ENCODE peak calls at places on chromosome 9, in seven cellular contexts. W, R, P, Q, F, M and I are unnamed samples.

GRCh38 chr9:77418226-77418625 is 229.9 kb downstream of the GNA14 start:
- DNase-seq in W (no peak), F (no peak), R (no peak), Q (no peak), M (no peak), P (no peak), I (no peak)

GRCh38 chr9:36878161-36878560 is 155.9 kb downstream of the PAX5 start:
- DNase-seq in W (no peak), M (peak; percentile 34), R (no peak), P (no peak), Q (no peak), F (no peak), I (no peak)

GRCh38 chr9:21968331-21969010 is 25.7 kb downstream of the CDKN2A start:
- DNase-seq in P (no peak), W (no peak), M (no peak), R (no peak), F (no peak), Q (no peak), I (no peak)

GRCh38 chr9:38020251-38021076 is 48.6 kb downstream of the SHB start:
- DNase-seq in M (no peak), F (no peak), R (no peak), Q (no peak), P (no peak), W (no peak), I (no peak)

GRCh38 chr9:96164268-96164683 is 137.7 kb downstream of the HSD17B3 start:
- DNase-seq in P (no peak), M (no peak), W (no peak), Q (no peak), F (peak; percentile 3), R (no peak), I (no peak)

GRCh38 chr9:96327694-96328352 is 25.8 kb upstream of the HSD17B3 start:
- DNase-seq in F (peak; percentile 46), R (no peak), Q (no peak), W (peak; percentile 35), P (peak; percentile 54), M (no peak), I (no peak)

GRCh38 chr9:72882117-72882775 is 70.6 kb downstream of the ALDH1A1 start:
- DNase-seq in R (peak; percentile 19), W (peak; percentile 62), M (peak; percentile 75), F (no peak), P (no peak), Q (no peak), I (peak; percentile 83)

GRCh38 chr9:72365525-72366256 is 683 bp upstream of the ZFAND5 start:
- DNase-seq in R (peak; percentile 90), F (peak; percentile 75), Q (peak; percentile 93), W (peak; percentile 85), M (peak; percentile 91), P (peak; percentile 67), I (peak; percentile 89)

DNA sequence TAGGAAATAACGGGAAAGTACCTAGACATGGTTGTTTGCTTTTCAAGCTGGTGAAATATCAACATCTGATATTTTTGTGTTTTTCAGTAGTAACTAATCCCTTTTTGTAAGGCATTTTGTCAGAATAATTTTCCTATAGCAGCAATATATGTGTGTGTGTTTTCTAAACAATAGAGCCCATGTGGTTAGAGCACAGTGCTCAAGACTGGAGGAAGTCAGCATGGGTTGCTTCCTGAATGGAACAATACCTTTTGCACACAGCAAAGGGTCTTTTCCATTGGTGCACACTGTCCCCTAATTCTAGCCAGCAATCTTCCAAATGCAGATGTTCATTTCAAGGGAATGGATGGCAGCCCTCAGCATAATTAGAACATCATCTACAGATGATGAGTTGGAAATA is 270.1 kb downstream of the AOPEP start:
- DNase-seq in P (no peak), R (no peak), F (no peak), M (no peak), Q (no peak), W (no peak), I (no peak)
- H3K27ac ChIP-seq in P (no peak overlapping the region), R (peak overlapping the region; percentile 72), F (no peak overlapping the region), M (peak overlapping the region; percentile 94), Q (peak overlapping the region; percentile 52), W (peak overlapping the region; percentile 83), I (peak overlapping the region; percentile 79)

GRCh38 chr9:123846966-123847365 is 83.0 kb downstream of the DENND1A start:
- DNase-seq in Q (no peak), M (no peak), F (no peak), R (no peak), P (no peak), W (no peak), I (no peak)

GRCh38 chr9:123848447-123849085 is 81.4 kb downstream of the DENND1A start:
- DNase-seq in Q (no peak), F (no peak), M (no peak), P (no peak), R (no peak), W (no peak), I (no peak)

DNA sequence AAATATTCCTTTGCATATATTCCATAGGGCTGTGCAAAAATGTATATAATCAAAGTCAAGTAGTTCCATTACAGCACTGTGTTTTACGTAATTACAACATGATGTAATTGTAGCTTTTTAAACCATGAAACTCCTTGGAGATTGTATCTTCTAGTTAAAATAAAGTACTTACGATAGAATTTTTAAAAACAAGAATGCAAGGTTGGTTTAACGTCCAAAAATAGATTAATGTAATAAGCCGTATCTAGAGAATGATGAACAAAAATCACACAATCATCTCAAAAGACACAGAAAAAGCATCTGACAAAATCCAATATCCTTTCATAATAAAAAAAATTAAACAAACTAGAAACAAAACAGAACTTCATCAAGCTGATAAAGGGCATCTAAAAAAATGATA is 86.2 kb downstream of the DENND1A start:
- DNase-seq in R (no peak), F (no peak), Q (no peak), W (no peak), M (no peak), P (no peak), I (no peak)
- H3K4me3 ChIP-seq in R (no peak overlapping the region), F (no peak overlapping the region), Q (no peak overlapping the region), W (no peak overlapping the region), M (no peak overlapping the region), P (no peak overlapping the region), I (no peak overlapping the region)

GRCh38 chr9:136202449-136203405 is 2.2 kb downstream of the LHX3 start:
- DNase-seq in W (no peak), F (peak; percentile 53), Q (no peak), R (no peak), M (no peak), P (no peak), I (no peak)

GRCh38 chr9:136199391-136200288 is 5.3 kb downstream of the LHX3 start:
- DNase-seq in Q (no peak), W (no peak), R (no peak), F (no peak), P (no peak), M (no peak), I (no peak)

GRCh38 chr9:136200424-136200823 is 4.5 kb downstream of the LHX3 start:
- DNase-seq in W (no peak), R (no peak), F (no peak), M (no peak), Q (no peak), P (no peak), I (no peak)

GRCh38 chr9:136201609-136202448 is 3.1 kb downstream of the LHX3 start:
- DNase-seq in F (no peak), W (no peak), M (no peak), P (no peak), Q (no peak), R (no peak), I (no peak)

DNA sequence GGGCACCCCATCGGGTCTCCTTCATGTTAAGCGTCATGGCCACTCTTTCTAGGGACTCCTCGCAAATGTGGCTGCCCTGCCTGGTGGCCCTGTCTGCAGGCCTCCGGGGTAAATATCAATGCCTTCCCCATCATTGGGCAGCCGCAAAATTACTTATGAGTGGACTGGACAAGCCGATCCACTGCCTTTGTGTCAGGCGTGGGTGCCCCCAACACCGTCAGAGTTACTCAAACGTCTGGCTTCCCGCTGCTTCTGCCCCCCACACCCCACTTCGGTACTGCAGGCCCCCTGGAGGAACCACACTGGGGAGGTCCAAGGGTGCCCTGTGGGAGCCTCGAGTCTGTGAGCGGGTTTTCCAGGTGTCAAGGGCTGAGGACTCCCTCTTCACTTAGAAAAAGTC is 3.8 kb downstream of the LHX3 start:
- DNase-seq in F (no peak), W (no peak), P (no peak), Q (no peak), M (no peak), R (no peak), I (no peak)
- H3K27me3 ChIP-seq in F (no peaks in the 10 kb centered on the region), W (peaks cover 96% of the 10 kb centered on the region), P (peaks cover 12% of the 10 kb centered on the region), Q (peaks cover 25% of the 10 kb centered on the region), M (no peaks in the 10 kb centered on the region), R (peaks cover 32% of the 10 kb centered on the region), I (no peaks in the 10 kb centered on the region)

GRCh38 chr9:127640908-127641545 is 28.9 kb downstream of the STXBP1 start:
- DNase-seq in F (peak; percentile 53), M (no peak), Q (no peak), R (no peak), W (no peak), P (no peak), I (no peak)

GRCh38 chr9:127634021-127634420 is 21.9 kb downstream of the STXBP1 start:
- DNase-seq in R (no peak), M (no peak), W (no peak), P (no peak), F (no peak), Q (peak; percentile 48), I (peak; percentile 59)

GRCh38 chr9:127635198-127635735 is 23.2 kb downstream of the STXBP1 start:
- DNase-seq in M (no peak), R (no peak), W (no peak), Q (no peak), F (no peak), P (no peak), I (no peak)

GRCh38 chr9:127634698-127635097 is 22.6 kb downstream of the STXBP1 start:
- DNase-seq in P (no peak), M (no peak), F (peak; percentile 76), Q (no peak), R (no peak), W (no peak), I (no peak)

GRCh38 chr9:127637322-127637847 is 25.3 kb downstream of the STXBP1 start:
- DNase-seq in P (no peak), W (no peak), R (no peak), Q (no peak), M (no peak), F (no peak), I (peak; percentile 61)
- H3K27ac ChIP-seq in P (no peak overlapping the region), W (peak overlapping the region; percentile 60), R (peak overlapping the region; percentile 39), Q (no peak overlapping the region), M (no peak overlapping the region), F (no peak overlapping the region), I (no peak overlapping the region)

GRCh38 chr9:91817106-91817492 is 132.9 kb downstream of the ROR2 start:
- DNase-seq in W (no peak), Q (no peak), F (no peak), P (no peak), M (no peak), R (no peak), I (no peak)
- H3K4me3 ChIP-seq in W (peak overlapping the region; percentile 25), Q (no peak overlapping the region), F (no peak overlapping the region), P (no peak overlapping the region), M (no peak overlapping the region), R (no peak overlapping the region), I (no peak overlapping the region)